ENCODE peak calls at places on chromosomes 5 and 9, in five cellular contexts. One of them, this sample, is unnamed.

GRCh38 chr5:161549106-161549505 is 2.6 kb upstream of the GABRB2 start:
- DNase-seq in HCT116: no peak
- DNase-seq in GM23248: peak; percentile 16
- DNase-seq in PC-3: no peak
- DNase-seq in GM23338: no peak
- DNase-seq in this sample: no peak

GRCh38 chr9:125416517-125416916 is 154.9 kb downstream of the GAPVD1 start:
- DNase-seq in GM23338: no peak
- DNase-seq in PC-3: no peak
- DNase-seq in HCT116: no peak
- DNase-seq in GM23248: no peak
- DNase-seq in this sample: no peak

GRCh38 chr9:9352877-9353481 is 1259.8 kb downstream of the PTPRD start:
- DNase-seq in GM23248: peak; percentile 17
- DNase-seq in HCT116: no peak
- DNase-seq in GM23338: peak; percentile 49
- DNase-seq in PC-3: peak; percentile 10
- DNase-seq in this sample: no peak

GRCh38 chr5:157558089-157558595 is 17.4 kb downstream of the ADAM19 start:
- DNase-seq in PC-3: peak; percentile 92
- DNase-seq in GM23248: peak; percentile 77
- DNase-seq in HCT116: no peak
- DNase-seq in GM23338: no peak
- DNase-seq in this sample: no peak

GRCh38 chr9:764105-764524 is 77.4 kb upstream of the DMRT1 start:
- DNase-seq in PC-3: peak; percentile 84
- DNase-seq in HCT116: peak; percentile 90
- DNase-seq in GM23338: peak; percentile 94
- DNase-seq in GM23248: peak; percentile 89
- DNase-seq in this sample: no peak

GRCh38 chr9:2158111-2158610 is 143.0 kb downstream of the SMARCA2 start:
- DNase-seq in GM23248: peak; percentile 80
- DNase-seq in PC-3: peak; percentile 56
- DNase-seq in HCT116: no peak
- DNase-seq in GM23338: peak; percentile 76
- DNase-seq in this sample: peak; percentile 86

GRCh38 chr5:55234171-55234700 is 828 bp upstream of the CCNO start:
- DNase-seq in GM23248: peak; percentile 62
- DNase-seq in GM23338: peak; percentile 56
- DNase-seq in PC-3: peak; percentile 48
- DNase-seq in HCT116: peak; percentile 12
- DNase-seq in this sample: peak; percentile 42

GRCh38 chr5:142747034-142747433 is 23.1 kb upstream of the ARHGAP26 start:
- DNase-seq in GM23338: no peak
- DNase-seq in HCT116: no peak
- DNase-seq in PC-3: no peak
- DNase-seq in GM23248: peak; percentile 83
- DNase-seq in this sample: no peak

GRCh38 chr9:129834489-129835127 is 467 bp downstream of the C9orf78 start:
- DNase-seq in HCT116: no peak
- DNase-seq in PC-3: peak; percentile 6
- DNase-seq in GM23338: no peak
- DNase-seq in GM23248: peak; percentile 65
- DNase-seq in this sample: no peak

GRCh38 chr5:147098233-147098790 is 136.5 kb upstream of the STK32A start:
- DNase-seq in GM23338: peak; percentile 91
- DNase-seq in PC-3: peak; percentile 42
- DNase-seq in HCT116: peak; percentile 42
- DNase-seq in GM23248: peak; percentile 71
- DNase-seq in this sample: peak; percentile 49

GRCh38 chr9:68869020-68869419 is 144.9 kb downstream of the PRKACG start:
- DNase-seq in GM23338: peak; percentile 25
- DNase-seq in GM23248: no peak
- DNase-seq in HCT116: no peak
- DNase-seq in PC-3: no peak
- DNase-seq in this sample: no peak

GRCh38 chr9:20611751-20612287 is 10.5 kb downstream of the MLLT3 start:
- DNase-seq in GM23338: peak; percentile 62
- DNase-seq in HCT116: no peak
- DNase-seq in PC-3: peak; percentile 74
- DNase-seq in GM23248: peak; percentile 79
- DNase-seq in this sample: no peak

GRCh38 chr5:135834639-135835529 is at the start of gene SLC25A48:
- DNase-seq in GM23248: peak; percentile 68
- DNase-seq in HCT116: peak; percentile 58
- DNase-seq in PC-3: no peak
- DNase-seq in GM23338: peak; percentile 95
- DNase-seq in this sample: peak; percentile 74

GRCh38 chr9:37302277-37302676 is 120.2 kb upstream of the GRHPR start:
- DNase-seq in PC-3: no peak
- DNase-seq in GM23338: no peak
- DNase-seq in HCT116: no peak
- DNase-seq in GM23248: no peak
- DNase-seq in this sample: peak; percentile 94

GRCh38 chr9:82466616-82467251 is 478.2 kb downstream of the SPATA31D1 start:
- DNase-seq in PC-3: peak; percentile 29
- DNase-seq in GM23248: peak; percentile 18
- DNase-seq in HCT116: no peak
- DNase-seq in GM23338: peak; percentile 88
- DNase-seq in this sample: peak; percentile 81

GRCh38 chr5:73591102-73591695 is 25.7 kb downstream of the UTP15 start:
- DNase-seq in HCT116: peak; percentile 83
- DNase-seq in PC-3: peak; percentile 87
- DNase-seq in GM23338: peak; percentile 85
- DNase-seq in GM23248: peak; percentile 89
- DNase-seq in this sample: peak; percentile 68

GRCh38 chr5:61202213-61202612 is 39.9 kb upstream of the SMIM15 start:
- DNase-seq in PC-3: no peak
- DNase-seq in HCT116: no peak
- DNase-seq in GM23248: peak; percentile 44
- DNase-seq in GM23338: no peak
- DNase-seq in this sample: no peak

GRCh38 chr9:31908891-31909480 is 475.5 kb upstream of the ACO1 start:
- DNase-seq in PC-3: peak; percentile 58
- DNase-seq in GM23338: no peak
- DNase-seq in HCT116: no peak
- DNase-seq in GM23248: no peak
- DNase-seq in this sample: no peak

GRCh38 chr5:179382486-179382885 is 37.2 kb upstream of the ADAMTS2 start:
- DNase-seq in GM23248: no peak
- DNase-seq in HCT116: no peak
- DNase-seq in GM23338: no peak
- DNase-seq in PC-3: no peak
- DNase-seq in this sample: no peak

GRCh38 chr5:7850241-7850532 is 746 bp downstream of the CFAP90 start:
- DNase-seq in HCT116: no peak
- DNase-seq in GM23248: no peak
- DNase-seq in PC-3: no peak
- DNase-seq in GM23338: no peak
- DNase-seq in this sample: no peak

GRCh38 chr9:92947268-92948031 is at the start of gene FGD3:
- DNase-seq in GM23338: peak; percentile 46
- DNase-seq in HCT116: no peak
- DNase-seq in PC-3: peak; percentile 11
- DNase-seq in GM23248: peak; percentile 54
- DNase-seq in this sample: no peak

GRCh38 chr9:136838314-136839228 is 3.7 kb upstream of the AJM1 start:
- DNase-seq in PC-3: no peak
- DNase-seq in HCT116: no peak
- DNase-seq in GM23338: no peak
- DNase-seq in GM23248: no peak
- DNase-seq in this sample: no peak

GRCh38 chr9:136840140-136840876 is 2.0 kb upstream of the AJM1 start:
- DNase-seq in GM23338: no peak
- DNase-seq in GM23248: no peak
- DNase-seq in HCT116: no peak
- DNase-seq in PC-3: no peak
- DNase-seq in this sample: no peak

GRCh38 chr9:136839229-136840139 is 2.8 kb upstream of the AJM1 start:
- DNase-seq in HCT116: no peak
- DNase-seq in PC-3: no peak
- DNase-seq in GM23248: no peak
- DNase-seq in GM23338: no peak
- DNase-seq in this sample: no peak

GRCh38 chr9:136837146-136837855 is 5.0 kb upstream of the AJM1 start:
- DNase-seq in GM23338: no peak
- DNase-seq in GM23248: no peak
- DNase-seq in PC-3: no peak
- DNase-seq in HCT116: no peak
- DNase-seq in this sample: no peak

GRCh38 chr9:136840877-136841645 is 1.2 kb upstream of the AJM1 start:
- DNase-seq in GM23248: peak; percentile 73
- DNase-seq in GM23338: peak; percentile 55
- DNase-seq in HCT116: no peak
- DNase-seq in PC-3: no peak
- DNase-seq in this sample: no peak
- TF ChIP-seq EZH2phosphoT487 in GM23248: no peak
- TF ChIP-seq EZH2phosphoT487 in GM23338: no peak
- TF ChIP-seq EZH2phosphoT487 in HCT116: no peak
- TF ChIP-seq EZH2phosphoT487 in PC-3: no peak
- TF ChIP-seq EZH2phosphoT487 in this sample: no peak

GRCh38 chr9:116073826-116074225 is 79.8 kb upstream of the PAPPA start:
- DNase-seq in GM23248: peak; percentile 96
- DNase-seq in PC-3: peak; percentile 64
- DNase-seq in GM23338: no peak
- DNase-seq in HCT116: no peak
- DNase-seq in this sample: no peak

GRCh38 chr9:116070256-116070914 is 83.2 kb upstream of the PAPPA start:
- DNase-seq in PC-3: no peak
- DNase-seq in GM23338: no peak
- DNase-seq in HCT116: no peak
- DNase-seq in GM23248: peak; percentile 83
- DNase-seq in this sample: no peak

GRCh38 chr9:116074658-116075057 is 78.9 kb upstream of the PAPPA start:
- DNase-seq in GM23338: no peak
- DNase-seq in HCT116: no peak
- DNase-seq in PC-3: peak; percentile 56
- DNase-seq in GM23248: peak; percentile 88
- DNase-seq in this sample: no peak

GRCh38 chr9:116075191-116075590 is 78.4 kb upstream of the PAPPA start:
- DNase-seq in HCT116: no peak
- DNase-seq in PC-3: peak; percentile 37
- DNase-seq in GM23338: no peak
- DNase-seq in GM23248: peak; percentile 92
- DNase-seq in this sample: no peak

DNA sequence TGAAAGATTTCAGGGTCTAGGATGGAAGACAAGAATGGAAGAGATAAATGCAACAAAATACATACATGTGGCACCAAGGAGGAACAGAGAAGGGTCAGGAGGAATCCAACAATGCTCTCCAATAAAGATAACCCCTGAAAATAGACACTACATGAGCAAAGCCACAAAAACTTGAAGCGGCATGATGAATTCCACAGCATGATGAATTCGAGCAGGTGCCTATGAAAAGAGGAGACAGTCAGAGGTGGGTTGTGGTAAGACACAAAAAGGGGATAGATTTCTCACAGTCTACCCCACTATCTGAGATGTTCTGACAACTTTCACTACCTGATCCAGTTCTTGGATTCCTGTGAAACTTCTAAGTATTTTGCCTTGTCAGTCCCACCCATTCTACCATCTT is 81.5 kb upstream of the PAPPA start:
- DNase-seq in HCT116: no peak
- DNase-seq in GM23338: no peak
- DNase-seq in PC-3: no peak
- DNase-seq in GM23248: no peak
- DNase-seq in this sample: no peak
- H3K9me2 ChIP-seq in HCT116: no peaks in the 10 kb centered on the region
- H3K9me2 ChIP-seq in GM23338: peaks cover 6% of the 10 kb centered on the region
- H3K9me2 ChIP-seq in PC-3: no peaks in the 10 kb centered on the region
- H3K9me2 ChIP-seq in GM23248: no peaks in the 10 kb centered on the region
- H3K9me2 ChIP-seq in this sample: no peaks in the 10 kb centered on the region

DNA sequence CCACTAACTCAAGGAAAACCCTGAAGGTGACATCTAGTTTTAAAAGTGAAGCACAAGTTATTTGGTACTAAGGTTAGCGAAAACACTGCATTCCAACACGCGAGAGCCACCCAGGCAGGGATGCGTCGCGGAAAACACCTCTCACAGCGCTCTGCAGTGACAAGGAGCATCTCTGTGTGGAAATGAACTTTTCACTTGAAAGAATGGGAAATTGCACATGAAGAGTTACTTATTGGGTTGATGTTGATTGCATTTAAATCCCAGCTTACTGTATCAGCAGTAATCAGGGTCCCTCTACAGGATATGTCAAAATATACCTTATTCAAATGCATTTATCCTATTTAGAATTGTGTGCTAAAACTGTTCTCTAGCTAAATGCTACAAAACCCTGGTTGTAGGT is 144.4 kb downstream of the BNC2 start:
- DNase-seq in PC-3: peak; percentile 40
- DNase-seq in GM23338: peak; percentile 53
- DNase-seq in HCT116: no peak
- DNase-seq in GM23248: peak; percentile 58
- DNase-seq in this sample: peak; percentile 8
- TF ChIP-seq EZH2 in PC-3: no peak
- TF ChIP-seq EZH2 in GM23338: no peak
- TF ChIP-seq EZH2 in HCT116: no peak
- TF ChIP-seq EZH2 in GM23248: no peak
- TF ChIP-seq EZH2 in this sample: no peak

GRCh38 chr9:134068742-134069535 is 1.1 kb upstream of the BRD3 start:
- DNase-seq in PC-3: peak; percentile 6
- DNase-seq in GM23338: no peak
- DNase-seq in GM23248: peak; percentile 30
- DNase-seq in HCT116: no peak
- DNase-seq in this sample: no peak
- TF ChIP-seq EZH2phosphoT487 in PC-3: no peak
- TF ChIP-seq EZH2phosphoT487 in GM23338: no peak
- TF ChIP-seq EZH2phosphoT487 in GM23248: no peak
- TF ChIP-seq EZH2phosphoT487 in HCT116: no peak
- TF ChIP-seq EZH2phosphoT487 in this sample: no peak

DNA sequence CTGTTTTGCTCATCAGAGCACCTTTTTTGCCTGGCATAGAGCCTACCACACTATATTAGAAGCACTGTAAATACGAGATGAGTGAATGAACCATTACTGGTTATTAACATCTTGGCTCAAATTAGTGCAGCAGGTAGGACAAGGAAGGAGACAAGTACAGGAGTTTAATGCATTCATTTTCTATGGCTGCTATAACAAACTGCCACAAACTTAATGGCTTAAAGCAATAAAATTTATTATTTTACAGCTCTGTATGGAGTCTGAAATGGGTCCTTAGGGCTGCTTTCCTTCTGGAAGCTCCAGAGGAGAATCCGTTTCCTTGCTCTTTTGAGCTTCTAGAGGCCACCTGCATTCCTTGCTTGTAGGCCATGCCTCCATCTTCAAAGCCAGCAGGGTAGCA is 59.1 kb downstream of the PDE6A start:
- DNase-seq in GM23248: no peak
- DNase-seq in PC-3: no peak
- DNase-seq in GM23338: no peak
- DNase-seq in HCT116: no peak
- DNase-seq in this sample: no peak
- H3K9me2 ChIP-seq in GM23248: no peaks in the 10 kb centered on the region
- H3K9me2 ChIP-seq in PC-3: no peaks in the 10 kb centered on the region
- H3K9me2 ChIP-seq in GM23338: no peaks in the 10 kb centered on the region
- H3K9me2 ChIP-seq in HCT116: no peaks in the 10 kb centered on the region
- H3K9me2 ChIP-seq in this sample: no peaks in the 10 kb centered on the region